ENCODE peak calls at places on chromosomes 2 and 18, in four cellular contexts. I is C1 segment of cervical spinal cord, S is germinal center, J is nucleus accumbens. K is an unnamed sample.

GRCh38 chr2:146278881-146279280 is 1565.9 kb upstream of the ACVR2A start:
- DNase-seq in J (no peak), I (no peak), S (no peak), K (no peak)

GRCh38 chr2:240730506-240731326 is 39.0 kb downstream of the AQP12A start:
- DNase-seq in I (no peak), S (no peak), J (no peak), K (no peak)

GRCh38 chr2:215968499-215968898 is 44.9 kb downstream of the MREG start:
- DNase-seq in J (no peak), I (no peak), S (no peak), K (no peak)

GRCh38 chr2:240964221-240964853 is 34.1 kb upstream of the SNED1 start:
- DNase-seq in I (no peak), S (no peak), J (no peak), K (no peak)

GRCh38 chr2:112757265-112757664 is 7.1 kb downstream of the CKAP2L start:
- DNase-seq in S (no peak), I (no peak), J (no peak), K (no peak)

GRCh38 chr2:9975328-9975727 is 23.8 kb downstream of the GRHL1 start:
- DNase-seq in S (no peak), J (no peak), I (no peak), K (no peak)

GRCh38 chr2:236764716-236765115 is 195.1 kb downstream of the ACKR3 start:
- DNase-seq in S (no peak), J (no peak), I (no peak), K (no peak)

GRCh38 chr2:44777542-44777941 is 164.0 kb upstream of the SIX3 start:
- DNase-seq in I (no peak), S (peak), J (no peak), K (no peak)

GRCh38 chr18:77250501-77250925 is 865 bp downstream of the GALR1 start:
- DNase-seq in I (no peak), J (no peak), S (no peak), K (no peak)

GRCh38 chr18:59664329-59664728 is 32.9 kb downstream of the CCBE1 start:
- DNase-seq in S (no peak), I (no peak), J (no peak), K (no peak)

GRCh38 chr2:207970825-207971142 is 54.5 kb downstream of the PLEKHM3 start:
- DNase-seq in S (no peak), I (no peak), J (no peak), K (no peak)

GRCh38 chr2:238449909-238450417 is 23.2 kb downstream of the ASB1 start:
- DNase-seq in S (no peak), I (no peak), J (no peak), K (no peak)

GRCh38 chr18:77165489-77166415 is 33.2 kb upstream of the MBP start:
- DNase-seq in I (no peak), J (no peak), S (no peak), K (no peak)

GRCh38 chr2:207304798-207305197 is 139.1 kb upstream of the KLF7 start:
- DNase-seq in I (no peak), J (no peak), S (no peak), K (no peak)

GRCh38 chr2:224869601-224870000 is 153.4 kb upstream of the CCDC195 start:
- DNase-seq in I (no peak), S (no peak), J (no peak), K (no peak)

GRCh38 chr2:58436842-58437241 is 195.7 kb upstream of the FANCL start:
- DNase-seq in I (no peak), J (no peak), S (no peak), K (no peak)

GRCh38 chr2:120661551-120661950 is 74.1 kb upstream of the GLI2 start:
- DNase-seq in I (peak), J (no peak), S (no peak), K (no peak)

GRCh38 chr2:173961346-173961705 is 3.8 kb downstream of the SP3 start:
- DNase-seq in J (no peak), S (no peak), I (no peak), K (no peak)